ENCODE peak calls at places on chromosome 20, in ten cellular contexts. One of them, this sample, is unnamed.
A peak's percentile ranks its signal among the peaks of the same experiment; 100 is the strongest.

GRCh38 chr20:19913927-19914614 is 103.1 kb upstream of the NAA20 start:
- DNase-seq in mucosa of descending colon: no peak
- DNase-seq in H9: no peak
- DNase-seq in endothelial cell: no peak
- DNase-seq in cardiac muscle cell: no peak
- DNase-seq in neural progenitor cell: no peak
- DNase-seq in omental fat pad: no peak
- DNase-seq in lower lobe of right lung: no peak
- DNase-seq in upper lobe of right lung: no peak
- DNase-seq in chondrocyte: no peak
- DNase-seq in this sample: no peak

GRCh38 chr20:10674684-10675455 is 1.1 kb upstream of the JAG1 start:
- DNase-seq in H9: peak; percentile 84
- DNase-seq in mucosa of descending colon: peak; percentile 90
- DNase-seq in neural progenitor cell: peak; percentile 93
- DNase-seq in cardiac muscle cell: peak; percentile 88
- DNase-seq in upper lobe of right lung: peak; percentile 93
- DNase-seq in omental fat pad: no peak
- DNase-seq in endothelial cell: peak; percentile 94
- DNase-seq in lower lobe of right lung: peak; percentile 90
- DNase-seq in chondrocyte: no peak
- DNase-seq in this sample: peak; percentile 87

GRCh38 chr20:64035066-64035932 is 683 bp upstream of the C20orf204 start:
- DNase-seq in omental fat pad: no peak
- DNase-seq in endothelial cell: no peak
- DNase-seq in lower lobe of right lung: no peak
- DNase-seq in H9: no peak
- DNase-seq in upper lobe of right lung: peak; percentile 62
- DNase-seq in chondrocyte: no peak
- DNase-seq in neural progenitor cell: no peak
- DNase-seq in cardiac muscle cell: no peak
- DNase-seq in mucosa of descending colon: peak; percentile 46
- DNase-seq in this sample: no peak

GRCh38 chr20:51930775-51931174 is 128.5 kb upstream of the SALL4 start:
- DNase-seq in mucosa of descending colon: no peak
- DNase-seq in upper lobe of right lung: no peak
- DNase-seq in neural progenitor cell: no peak
- DNase-seq in lower lobe of right lung: no peak
- DNase-seq in omental fat pad: no peak
- DNase-seq in chondrocyte: no peak
- DNase-seq in cardiac muscle cell: no peak
- DNase-seq in endothelial cell: no peak
- DNase-seq in H9: no peak
- DNase-seq in this sample: no peak

GRCh38 chr20:41619360-41620115 is 1.4 kb upstream of the CHD6 start:
- DNase-seq in omental fat pad: no peak
- DNase-seq in cardiac muscle cell: no peak
- DNase-seq in chondrocyte: no peak
- DNase-seq in endothelial cell: peak; percentile 7
- DNase-seq in upper lobe of right lung: no peak
- DNase-seq in lower lobe of right lung: no peak
- DNase-seq in neural progenitor cell: no peak
- DNase-seq in H9: no peak
- DNase-seq in mucosa of descending colon: no peak
- DNase-seq in this sample: no peak

GRCh38 chr20:45359406-45360148 is 3.4 kb upstream of the SYS1 start:
- DNase-seq in chondrocyte: no peak
- DNase-seq in H9: no peak
- DNase-seq in lower lobe of right lung: no peak
- DNase-seq in neural progenitor cell: peak; percentile 53
- DNase-seq in cardiac muscle cell: no peak
- DNase-seq in omental fat pad: peak; percentile 21
- DNase-seq in upper lobe of right lung: no peak
- DNase-seq in endothelial cell: no peak
- DNase-seq in mucosa of descending colon: no peak
- DNase-seq in this sample: no peak

GRCh38 chr20:45974896-45975565 is 3.0 kb upstream of the ZNF335 start:
- DNase-seq in chondrocyte: peak; percentile 63
- DNase-seq in lower lobe of right lung: no peak
- DNase-seq in neural progenitor cell: no peak
- DNase-seq in omental fat pad: no peak
- DNase-seq in H9: no peak
- DNase-seq in cardiac muscle cell: no peak
- DNase-seq in endothelial cell: no peak
- DNase-seq in upper lobe of right lung: no peak
- DNase-seq in mucosa of descending colon: no peak
- DNase-seq in this sample: no peak

GRCh38 chr20:47681977-47682812 is 103.1 kb downstream of the SULF2 start:
- DNase-seq in neural progenitor cell: no peak
- DNase-seq in chondrocyte: no peak
- DNase-seq in mucosa of descending colon: no peak
- DNase-seq in omental fat pad: no peak
- DNase-seq in endothelial cell: no peak
- DNase-seq in H9: no peak
- DNase-seq in cardiac muscle cell: peak; percentile 73
- DNase-seq in upper lobe of right lung: peak; percentile 77
- DNase-seq in lower lobe of right lung: peak; percentile 61
- DNase-seq in this sample: no peak

GRCh38 chr20:43520074-43520473 is 12.6 kb downstream of the L3MBTL1 start:
- DNase-seq in H9: no peak
- DNase-seq in chondrocyte: no peak
- DNase-seq in lower lobe of right lung: no peak
- DNase-seq in endothelial cell: no peak
- DNase-seq in mucosa of descending colon: no peak
- DNase-seq in neural progenitor cell: no peak
- DNase-seq in upper lobe of right lung: no peak
- DNase-seq in omental fat pad: no peak
- DNase-seq in cardiac muscle cell: no peak
- DNase-seq in this sample: no peak

GRCh38 chr20:38178581-38178980 is 13.5 kb upstream of the TGM2 start:
- DNase-seq in lower lobe of right lung: no peak
- DNase-seq in chondrocyte: no peak
- DNase-seq in neural progenitor cell: no peak
- DNase-seq in H9: no peak
- DNase-seq in omental fat pad: no peak
- DNase-seq in cardiac muscle cell: no peak
- DNase-seq in upper lobe of right lung: no peak
- DNase-seq in endothelial cell: no peak
- DNase-seq in mucosa of descending colon: no peak
- DNase-seq in this sample: no peak

GRCh38 chr20:25270829-25271251 is 23.0 kb downstream of the PYGB start:
- DNase-seq in chondrocyte: no peak
- DNase-seq in mucosa of descending colon: peak; percentile 46
- DNase-seq in endothelial cell: no peak
- DNase-seq in H9: peak; percentile 10
- DNase-seq in neural progenitor cell: no peak
- DNase-seq in upper lobe of right lung: peak; percentile 44
- DNase-seq in lower lobe of right lung: peak; percentile 34
- DNase-seq in omental fat pad: peak; percentile 6
- DNase-seq in cardiac muscle cell: no peak
- DNase-seq in this sample: no peak

GRCh38 chr20:25676164-25676809 is 20.4 kb downstream of the ZNF337 start:
- DNase-seq in chondrocyte: no peak
- DNase-seq in H9: no peak
- DNase-seq in upper lobe of right lung: no peak
- DNase-seq in endothelial cell: no peak
- DNase-seq in neural progenitor cell: no peak
- DNase-seq in omental fat pad: no peak
- DNase-seq in lower lobe of right lung: no peak
- DNase-seq in mucosa of descending colon: no peak
- DNase-seq in cardiac muscle cell: no peak
- DNase-seq in this sample: no peak

GRCh38 chr20:35145141-35145564 is 2.0 kb downstream of the EDEM2 start:
- DNase-seq in upper lobe of right lung: no peak
- DNase-seq in cardiac muscle cell: peak; percentile 64
- DNase-seq in omental fat pad: no peak
- DNase-seq in endothelial cell: peak; percentile 14
- DNase-seq in mucosa of descending colon: no peak
- DNase-seq in chondrocyte: no peak
- DNase-seq in H9: no peak
- DNase-seq in lower lobe of right lung: no peak
- DNase-seq in neural progenitor cell: peak; percentile 75
- DNase-seq in this sample: no peak

GRCh38 chr20:17364681-17365080 is 137.8 kb downstream of the PCSK2 start:
- DNase-seq in H9: no peak
- DNase-seq in neural progenitor cell: no peak
- DNase-seq in lower lobe of right lung: no peak
- DNase-seq in chondrocyte: no peak
- DNase-seq in omental fat pad: no peak
- DNase-seq in cardiac muscle cell: no peak
- DNase-seq in mucosa of descending colon: no peak
- DNase-seq in endothelial cell: no peak
- DNase-seq in upper lobe of right lung: no peak
- DNase-seq in this sample: no peak

GRCh38 chr20:11921326-11921725 is 3.6 kb downstream of the BTBD3 start:
- DNase-seq in lower lobe of right lung: no peak
- DNase-seq in neural progenitor cell: no peak
- DNase-seq in H9: no peak
- DNase-seq in omental fat pad: no peak
- DNase-seq in endothelial cell: no peak
- DNase-seq in chondrocyte: no peak
- DNase-seq in mucosa of descending colon: no peak
- DNase-seq in upper lobe of right lung: no peak
- DNase-seq in cardiac muscle cell: no peak
- DNase-seq in this sample: no peak

GRCh38 chr20:15917333-15917732 is 655.9 kb downstream of the KIF16B start:
- DNase-seq in upper lobe of right lung: no peak
- DNase-seq in neural progenitor cell: no peak
- DNase-seq in chondrocyte: no peak
- DNase-seq in omental fat pad: no peak
- DNase-seq in H9: no peak
- DNase-seq in mucosa of descending colon: no peak
- DNase-seq in endothelial cell: no peak
- DNase-seq in lower lobe of right lung: no peak
- DNase-seq in cardiac muscle cell: no peak
- DNase-seq in this sample: no peak

GRCh38 chr20:3168829-3169590 is 4.3 kb downstream of the LZTS3 start:
- DNase-seq in H9: no peak
- DNase-seq in cardiac muscle cell: no peak
- DNase-seq in lower lobe of right lung: no peak
- DNase-seq in endothelial cell: no peak
- DNase-seq in chondrocyte: no peak
- DNase-seq in upper lobe of right lung: no peak
- DNase-seq in omental fat pad: no peak
- DNase-seq in neural progenitor cell: no peak
- DNase-seq in mucosa of descending colon: no peak
- DNase-seq in this sample: no peak

GRCh38 chr20:2210646-2211556 is 84.9 kb upstream of the TGM3 start:
- DNase-seq in cardiac muscle cell: no peak
- DNase-seq in upper lobe of right lung: no peak
- DNase-seq in lower lobe of right lung: peak; percentile 53
- DNase-seq in chondrocyte: no peak
- DNase-seq in H9: no peak
- DNase-seq in neural progenitor cell: peak; percentile 33
- DNase-seq in endothelial cell: no peak
- DNase-seq in omental fat pad: no peak
- DNase-seq in mucosa of descending colon: no peak
- DNase-seq in this sample: no peak

DNA sequence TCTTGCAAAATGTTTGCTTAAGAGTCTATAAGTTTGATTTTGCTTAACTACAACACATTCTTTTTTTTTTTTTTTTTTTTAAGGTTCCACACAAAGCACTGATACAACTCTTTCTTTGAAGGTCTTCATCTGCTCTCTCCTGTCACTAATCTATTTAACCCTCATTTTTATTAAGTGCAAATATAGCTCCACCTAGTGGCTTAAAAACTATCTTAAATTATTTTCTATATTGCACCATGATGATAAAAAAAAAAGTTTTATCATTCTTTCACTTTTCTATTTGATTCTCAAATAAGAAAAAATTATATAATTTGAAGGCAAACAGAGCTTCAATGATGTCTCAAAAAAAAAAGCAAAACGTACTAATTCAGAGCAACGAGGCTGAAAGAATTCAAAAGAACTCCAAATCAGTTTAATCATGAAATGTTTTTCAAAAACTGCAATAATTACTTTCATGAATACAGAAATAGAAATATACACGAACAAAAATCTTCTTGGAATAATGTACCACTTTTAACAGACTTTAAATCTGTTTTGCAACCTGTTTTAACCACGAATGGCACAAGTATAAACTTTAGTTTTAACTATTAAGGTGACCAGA is 12.8 kb downstream of the ESF1 start:
- DNase-seq in neural progenitor cell: peak; percentile 24
- DNase-seq in cardiac muscle cell: peak; percentile 51
- DNase-seq in chondrocyte: no peak
- DNase-seq in H9: no peak
- DNase-seq in omental fat pad: no peak
- DNase-seq in mucosa of descending colon: no peak
- DNase-seq in endothelial cell: no peak
- DNase-seq in lower lobe of right lung: no peak
- DNase-seq in upper lobe of right lung: no peak
- DNase-seq in this sample: no peak
- TF ChIP-seq CTCF in neural progenitor cell: peak; percentile 64
- TF ChIP-seq CTCF in cardiac muscle cell: peak; percentile 39
- TF ChIP-seq CTCF in chondrocyte: peak; percentile 88
- TF ChIP-seq CTCF in H9: peak; percentile 69
- TF ChIP-seq CTCF in omental fat pad: no peak
- TF ChIP-seq CTCF in mucosa of descending colon: no peak
- TF ChIP-seq CTCF in endothelial cell: peak; percentile 79
- TF ChIP-seq CTCF in lower lobe of right lung: peak; percentile 57
- TF ChIP-seq CTCF in upper lobe of right lung: peak; percentile 49
- TF ChIP-seq CTCF in this sample: peak; percentile 55

GRCh38 chr20:33415948-33416347 is 14.6 kb upstream of the CDK5RAP1 start:
- DNase-seq in cardiac muscle cell: peak; percentile 50
- DNase-seq in omental fat pad: no peak
- DNase-seq in neural progenitor cell: peak; percentile 67
- DNase-seq in upper lobe of right lung: no peak
- DNase-seq in lower lobe of right lung: no peak
- DNase-seq in mucosa of descending colon: no peak
- DNase-seq in endothelial cell: peak; percentile 48
- DNase-seq in H9: peak; percentile 71
- DNase-seq in chondrocyte: no peak
- DNase-seq in this sample: peak; percentile 23
- TF ChIP-seq CTCF in cardiac muscle cell: peak; percentile 57
- TF ChIP-seq CTCF in omental fat pad: no peak
- TF ChIP-seq CTCF in neural progenitor cell: peak; percentile 68
- TF ChIP-seq CTCF in upper lobe of right lung: peak; percentile 39
- TF ChIP-seq CTCF in lower lobe of right lung: peak; percentile 35
- TF ChIP-seq CTCF in mucosa of descending colon: no peak
- TF ChIP-seq CTCF in endothelial cell: peak; percentile 51
- TF ChIP-seq CTCF in H9: peak; percentile 83
- TF ChIP-seq CTCF in chondrocyte: peak; percentile 79
- TF ChIP-seq CTCF in this sample: peak; percentile 48

GRCh38 chr20:59861389-59861788 is 72.0 kb downstream of the SYCP2 start:
- DNase-seq in mucosa of descending colon: no peak
- DNase-seq in cardiac muscle cell: no peak
- DNase-seq in H9: no peak
- DNase-seq in chondrocyte: no peak
- DNase-seq in omental fat pad: no peak
- DNase-seq in lower lobe of right lung: no peak
- DNase-seq in neural progenitor cell: no peak
- DNase-seq in upper lobe of right lung: no peak
- DNase-seq in endothelial cell: no peak
- DNase-seq in this sample: no peak
- TF ChIP-seq CTCF in mucosa of descending colon: no peak
- TF ChIP-seq CTCF in cardiac muscle cell: no peak
- TF ChIP-seq CTCF in H9: no peak
- TF ChIP-seq CTCF in chondrocyte: no peak
- TF ChIP-seq CTCF in omental fat pad: no peak
- TF ChIP-seq CTCF in lower lobe of right lung: no peak
- TF ChIP-seq CTCF in neural progenitor cell: no peak
- TF ChIP-seq CTCF in upper lobe of right lung: no peak
- TF ChIP-seq CTCF in endothelial cell: no peak
- TF ChIP-seq CTCF in this sample: no peak

GRCh38 chr20:62624325-62624690 is 18.0 kb upstream of the SLCO4A1 start:
- DNase-seq in cardiac muscle cell: no peak
- DNase-seq in H9: no peak
- DNase-seq in endothelial cell: no peak
- DNase-seq in neural progenitor cell: no peak
- DNase-seq in mucosa of descending colon: peak; percentile 82
- DNase-seq in omental fat pad: no peak
- DNase-seq in lower lobe of right lung: no peak
- DNase-seq in upper lobe of right lung: no peak
- DNase-seq in chondrocyte: no peak
- DNase-seq in this sample: no peak
- TF ChIP-seq CTCF in cardiac muscle cell: no peak
- TF ChIP-seq CTCF in H9: peak; percentile 32
- TF ChIP-seq CTCF in endothelial cell: no peak
- TF ChIP-seq CTCF in neural progenitor cell: peak; percentile 16
- TF ChIP-seq CTCF in mucosa of descending colon: peak; percentile 28
- TF ChIP-seq CTCF in omental fat pad: no peak
- TF ChIP-seq CTCF in lower lobe of right lung: no peak
- TF ChIP-seq CTCF in upper lobe of right lung: no peak
- TF ChIP-seq CTCF in chondrocyte: no peak
- TF ChIP-seq CTCF in this sample: no peak

This sample was measured in nephron progenitor cell.